ENCODE peak calls at places on chromosomes 16 and 17, in six cellular contexts. E is fibroblast of the aortic adventitia, H is foreskin fibroblast, T is HFF-Myc, F is neuronal stem cell, X is tibial artery. C is an unnamed sample.

GRCh38 chr17:45740553-45741330 is 43.4 kb upstream of the CRHR1 start:
- DNase-seq in E (peak), H (peak), T (peak), F (peak), X (peak), C (no peak)

GRCh38 chr16:55482056-55482455 is 3.1 kb downstream of the MMP2 start:
- DNase-seq in E (peak), H (peak), T (no peak), F (no peak), X (no peak), C (no peak)

GRCh38 chr17:71726320-71726719 is 394.5 kb upstream of the SOX9 start:
- DNase-seq in E (no peak), H (no peak), T (no peak), F (no peak), X (no peak), C (no peak)

GRCh38 chr16:71441348-71441781 is 489 bp downstream of the TLE7 start:
- DNase-seq in E (no peak), H (peak), T (no peak), F (no peak), X (no peak), C (no peak)

GRCh38 chr17:79325707-79326106 is 251.1 kb downstream of the ENGASE start:
- DNase-seq in E (peak), H (peak), T (no peak), F (peak), X (no peak), C (no peak)

GRCh38 chr17:57902800-57903759 is 52.1 kb downstream of the CUEDC1 start:
- DNase-seq in E (peak), H (peak), T (no peak), F (no peak), X (peak), C (no peak)

GRCh38 chr17:40541060-40541872 is 24.0 kb downstream of the CCR7 start:
- DNase-seq in E (no peak), H (no peak), T (no peak), F (no peak), X (peak), C (no peak)

GRCh38 chr17:62703776-62704380 is 76.4 kb downstream of the MRC2 start:
- DNase-seq in E (peak), H (peak), T (no peak), F (peak), X (peak), C (no peak)

GRCh38 chr16:69141014-69141413 is 8.6 kb downstream of the UTP4 start:
- DNase-seq in E (no peak), H (no peak), T (no peak), F (no peak), X (no peak), C (no peak)

GRCh38 chr16:69143116-69143515 is 10.7 kb downstream of the UTP4 start:
- DNase-seq in E (no peak), H (peak), T (no peak), F (no peak), X (no peak), C (no peak)

GRCh38 chr16:69141936-69142335 is 9.5 kb downstream of the UTP4 start:
- DNase-seq in E (no peak), H (no peak), T (no peak), F (no peak), X (no peak), C (no peak)

GRCh38 chr16:69150146-69150865 is 17.9 kb downstream of the UTP4 start:
- DNase-seq in E (peak), H (peak), T (peak), F (peak), X (no peak), C (peak)

DNA sequence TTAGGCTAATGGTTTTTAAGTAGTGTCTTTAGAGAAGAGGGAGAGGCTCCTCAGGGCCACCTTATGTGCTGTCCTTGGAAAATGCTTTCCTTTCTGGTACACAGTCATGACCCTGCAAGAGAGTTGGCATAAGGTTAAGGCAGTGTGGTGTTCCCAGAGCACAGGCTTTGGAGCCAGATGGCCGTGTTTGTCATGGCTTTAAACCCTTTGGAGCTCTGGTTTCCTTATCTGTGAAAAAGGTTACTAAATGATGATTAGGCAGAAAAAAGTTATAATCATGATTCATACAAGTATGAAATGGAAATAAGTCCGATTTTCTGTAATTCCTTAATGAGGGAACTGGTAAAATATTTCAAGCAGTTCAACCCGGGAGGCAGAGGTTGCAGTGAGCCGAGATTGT is 13.2 kb downstream of the UTP4 start:
- DNase-seq in E (peak), H (no peak), T (no peak), F (no peak), X (no peak), C (no peak)
- H3K4me3 ChIP-seq in E (no peak), H (no peak), T (no peak), F (no peak), X (no peak), C (no peak)

DNA sequence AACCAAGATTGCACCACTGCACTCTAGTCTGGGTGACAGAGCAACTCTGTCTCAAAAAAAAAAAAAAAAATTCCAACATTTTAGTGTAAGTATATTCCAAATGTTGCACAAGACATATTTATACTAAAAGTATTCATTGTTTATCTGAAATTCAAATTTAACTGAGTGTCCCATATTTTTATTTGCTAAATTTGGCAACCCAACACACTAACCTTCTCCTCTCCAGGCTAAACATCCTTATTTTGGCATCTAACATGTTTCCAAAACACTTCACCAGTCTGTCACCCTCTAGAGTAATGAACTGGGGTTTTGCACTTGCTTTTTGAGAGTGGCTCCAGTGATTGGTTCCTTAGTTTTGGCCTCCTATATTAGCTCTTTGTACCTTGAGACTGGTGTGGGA is 243.3 kb upstream of the SALL1 start:
- DNase-seq in E (no peak), H (no peak), T (no peak), F (no peak), X (no peak), C (no peak)
- H3K4me3 ChIP-seq in E (no peak), H (no peak), T (no peak), F (no peak), X (no peak), C (no peak)

GRCh38 chr16:85829751-85830445 is 30.4 kb downstream of the COX4I1 start:
- DNase-seq in E (no peak), H (no peak), T (no peak), F (no peak), X (peak), C (no peak)

GRCh38 chr16:85826686-85827247 is 27.3 kb downstream of the COX4I1 start:
- DNase-seq in E (no peak), H (no peak), T (no peak), F (no peak), X (no peak), C (no peak)

GRCh38 chr16:85832578-85833539 is 33.4 kb downstream of the COX4I1 start:
- DNase-seq in E (no peak), H (no peak), T (no peak), F (no peak), X (no peak), C (no peak)

GRCh38 chr16:85828166-85828565 is 28.7 kb downstream of the COX4I1 start:
- DNase-seq in E (no peak), H (no peak), T (no peak), F (no peak), X (no peak), C (no peak)

GRCh38 chr16:85829266-85829665 is 29.8 kb downstream of the COX4I1 start:
- DNase-seq in E (no peak), H (no peak), T (no peak), F (no peak), X (no peak), C (no peak)
- H3K4me3 ChIP-seq in E (no peak), H (no peak), T (no peak), F (no peak), X (no peak), C (no peak)

GRCh38 chr17:61323015-61323379 is 76.6 kb upstream of the TBX2 start:
- DNase-seq in E (peak), H (peak), T (no peak), F (no peak), X (no peak), C (no peak)
- H3K4me3 ChIP-seq in E (no peak), H (no peak), T (no peak), F (no peak), X (no peak), C (no peak)

DNA sequence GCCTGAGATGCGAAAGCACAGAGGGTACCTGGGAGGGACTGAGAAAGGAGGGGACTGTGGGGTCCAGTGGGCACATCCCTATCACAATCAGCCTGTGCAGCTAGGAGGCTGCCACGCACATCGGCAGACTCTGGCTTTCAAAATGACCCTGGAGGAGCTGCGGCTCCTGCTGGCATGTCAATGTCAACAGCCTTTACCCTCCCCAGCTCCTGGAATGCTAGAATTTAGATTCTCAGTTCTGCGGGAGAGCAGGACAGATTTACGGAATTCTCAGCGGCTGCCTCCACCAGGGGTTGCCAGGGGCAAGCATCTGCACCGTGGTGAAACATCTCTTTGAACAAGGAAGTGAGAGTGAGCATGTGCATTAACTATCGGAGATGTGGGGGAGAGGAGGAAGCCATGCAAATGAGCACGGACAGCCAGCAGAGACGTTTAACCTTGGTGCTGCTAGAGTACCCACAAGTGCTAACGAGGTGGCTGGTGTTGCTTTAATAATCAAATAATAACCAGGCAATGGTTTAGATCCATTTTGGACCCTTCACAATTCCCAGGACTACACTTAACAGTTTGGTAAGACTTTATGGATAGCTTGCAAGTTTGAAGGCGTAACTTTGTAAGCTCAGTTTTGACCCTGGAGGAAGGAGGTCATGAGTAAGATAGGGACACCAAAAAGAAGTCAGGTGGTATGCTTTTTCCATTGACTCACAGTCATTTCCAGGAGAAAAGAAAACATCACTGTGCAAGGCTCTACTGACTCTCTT is 54.1 kb downstream of the XYLT1 start:
- DNase-seq in E (no peak), H (peak), T (no peak), F (no peak), X (no peak), C (no peak)
- H3K4me3 ChIP-seq in E (no peak), H (no peak), T (no peak), F (no peak), X (no peak), C (no peak)

GRCh38 chr17:47635734-47636133 is 14.0 kb upstream of the KPNB1 start:
- DNase-seq in E (no peak), H (no peak), T (no peak), F (no peak), X (no peak), C (no peak)

GRCh38 chr17:47643116-47643515 is 6.6 kb upstream of the KPNB1 start:
- DNase-seq in E (no peak), H (peak), T (no peak), F (no peak), X (no peak), C (no peak)

GRCh38 chr17:47636273-47637030 is 13.3 kb upstream of the KPNB1 start:
- DNase-seq in E (no peak), H (no peak), T (no peak), F (no peak), X (no peak), C (no peak)

GRCh38 chr17:47634870-47635269 is 14.8 kb upstream of the KPNB1 start:
- DNase-seq in E (no peak), H (no peak), T (no peak), F (no peak), X (no peak), C (no peak)

GRCh38 chr17:47638903-47639302 is 10.8 kb upstream of the KPNB1 start:
- DNase-seq in E (no peak), H (no peak), T (no peak), F (no peak), X (no peak), C (no peak)
- H3K4me3 ChIP-seq in E (no peak), H (no peak), T (no peak), F (no peak), X (no peak), C (no peak)

DNA sequence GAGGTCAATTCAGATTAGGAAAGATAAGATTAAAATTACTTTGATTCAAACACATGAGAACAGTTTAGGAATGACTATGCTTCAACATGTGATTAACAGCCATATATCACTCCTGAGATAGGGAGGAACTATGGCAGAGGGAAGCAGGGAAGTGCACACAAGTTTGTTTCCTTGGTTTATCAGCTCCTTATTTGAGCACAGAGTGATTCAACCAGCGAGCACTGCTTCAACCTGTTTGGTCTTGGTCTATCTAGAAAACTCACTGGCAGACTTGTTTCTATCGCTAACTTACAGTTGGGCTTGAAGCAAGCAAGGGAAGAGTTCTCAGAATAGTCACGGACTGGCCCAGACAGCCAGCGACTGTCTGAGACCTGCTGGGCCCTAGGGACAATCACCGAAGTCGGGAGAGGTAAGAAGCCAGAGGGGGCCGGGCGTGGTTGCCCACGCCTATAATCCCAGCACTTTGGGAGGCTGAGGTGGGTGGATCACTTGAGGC is 23.5 kb downstream of the TUBG1 start:
- DNase-seq in E (no peak), H (no peak), T (no peak), F (no peak), X (no peak), C (no peak)
- H3K4me3 ChIP-seq in E (no peak), H (no peak), T (no peak), F (no peak), X (no peak), C (no peak)